ENCODE peak calls at places on chromosomes 3 and 15, in four cellular contexts. One of them, this sample, is unnamed.

GRCh38 chr3:189260556-189261493 is 89.1 kb downstream of the TPRG1 start:
- DNase-seq in HCT116: no peak
- DNase-seq in gastrocnemius medialis: peak
- DNase-seq in adrenal gland: peak
- DNase-seq in this sample: no peak

GRCh38 chr3:18556503-18556902 is 131.4 kb upstream of the SATB1 start:
- DNase-seq in HCT116: no peak
- DNase-seq in gastrocnemius medialis: no peak
- DNase-seq in adrenal gland: no peak
- DNase-seq in this sample: no peak

GRCh38 chr3:36557021-36557707 is 176.9 kb downstream of the STAC start:
- DNase-seq in HCT116: no peak
- DNase-seq in gastrocnemius medialis: no peak
- DNase-seq in adrenal gland: no peak
- DNase-seq in this sample: no peak

GRCh38 chr3:141643816-141644215 is 94.3 kb upstream of the RNF7 start:
- DNase-seq in HCT116: no peak
- DNase-seq in gastrocnemius medialis: no peak
- DNase-seq in adrenal gland: no peak
- DNase-seq in this sample: no peak

GRCh38 chr3:13235897-13236296 is 162.7 kb upstream of the IQSEC1 start:
- DNase-seq in HCT116: no peak
- DNase-seq in gastrocnemius medialis: no peak
- DNase-seq in adrenal gland: peak
- DNase-seq in this sample: no peak

GRCh38 chr3:29067014-29067413 is 213.9 kb upstream of the RBMS3 start:
- DNase-seq in HCT116: no peak
- DNase-seq in gastrocnemius medialis: no peak
- DNase-seq in adrenal gland: no peak
- DNase-seq in this sample: no peak

GRCh38 chr3:141412936-141413354 is 44.6 kb downstream of the ZBTB38 start:
- DNase-seq in HCT116: no peak
- DNase-seq in gastrocnemius medialis: peak
- DNase-seq in adrenal gland: peak
- DNase-seq in this sample: no peak

GRCh38 chr3:48566401-48566760 is 2.8 kb upstream of the UCN2 start:
- DNase-seq in HCT116: no peak
- DNase-seq in gastrocnemius medialis: no peak
- DNase-seq in adrenal gland: no peak
- DNase-seq in this sample: no peak

GRCh38 chr3:131007782-131008181 is 18.8 kb downstream of the ASTE1 start:
- DNase-seq in HCT116: no peak
- DNase-seq in gastrocnemius medialis: no peak
- DNase-seq in adrenal gland: no peak
- DNase-seq in this sample: no peak

GRCh38 chr3:69791111-69791510 is 51.8 kb downstream of the MITF start:
- DNase-seq in HCT116: no peak
- DNase-seq in gastrocnemius medialis: peak
- DNase-seq in adrenal gland: peak
- DNase-seq in this sample: no peak

GRCh38 chr15:77034620-77035467 is 36.1 kb downstream of the TSPAN3 start:
- DNase-seq in HCT116: no peak
- DNase-seq in gastrocnemius medialis: peak
- DNase-seq in adrenal gland: no peak
- DNase-seq in this sample: no peak

GRCh38 chr3:195160257-195160898 is 110.6 kb downstream of the XXYLT1 start:
- DNase-seq in HCT116: no peak
- DNase-seq in gastrocnemius medialis: no peak
- DNase-seq in adrenal gland: no peak
- DNase-seq in this sample: peak

GRCh38 chr3:12935023-12935860 is 93.9 kb upstream of the RPL32 start:
- DNase-seq in HCT116: no peak
- DNase-seq in gastrocnemius medialis: no peak
- DNase-seq in adrenal gland: no peak
- DNase-seq in this sample: no peak

GRCh38 chr3:65811917-65812316 is 226.8 kb downstream of the MAGI1 start:
- DNase-seq in HCT116: no peak
- DNase-seq in gastrocnemius medialis: no peak
- DNase-seq in adrenal gland: no peak
- DNase-seq in this sample: no peak

GRCh38 chr3:53224026-53224425 is 31.8 kb downstream of the TKT start:
- DNase-seq in HCT116: no peak
- DNase-seq in gastrocnemius medialis: no peak
- DNase-seq in adrenal gland: no peak
- DNase-seq in this sample: no peak

GRCh38 chr3:46987485-46988401 is 8.3 kb downstream of the NBEAL2 start:
- DNase-seq in HCT116: no peak
- DNase-seq in gastrocnemius medialis: no peak
- DNase-seq in adrenal gland: no peak
- DNase-seq in this sample: no peak

GRCh38 chr15:96247631-96248305 is 82.7 kb upstream of the NR2F2 start:
- DNase-seq in HCT116: no peak
- DNase-seq in gastrocnemius medialis: no peak
- DNase-seq in adrenal gland: no peak
- DNase-seq in this sample: no peak

GRCh38 chr3:117278424-117279190 is 569.0 kb downstream of the TUSC7 start:
- DNase-seq in HCT116: peak
- DNase-seq in gastrocnemius medialis: no peak
- DNase-seq in adrenal gland: peak
- DNase-seq in this sample: no peak

GRCh38 chr3:124213641-124214040 is 221.7 kb upstream of the ROPN1 start:
- DNase-seq in HCT116: no peak
- DNase-seq in gastrocnemius medialis: no peak
- DNase-seq in adrenal gland: no peak
- DNase-seq in this sample: no peak

GRCh38 chr3:73729969-73730440 is 105.3 kb upstream of the PDZRN3 start:
- DNase-seq in HCT116: no peak
- DNase-seq in gastrocnemius medialis: peak
- DNase-seq in adrenal gland: peak
- DNase-seq in this sample: no peak

GRCh38 chr3:195227871-195228270 is 43.1 kb downstream of the XXYLT1 start:
- DNase-seq in HCT116: no peak
- DNase-seq in gastrocnemius medialis: no peak
- DNase-seq in adrenal gland: no peak
- DNase-seq in this sample: no peak

GRCh38 chr3:161215186-161215585 is 5.9 kb upstream of the NMD3 start:
- DNase-seq in HCT116: no peak
- DNase-seq in gastrocnemius medialis: no peak
- DNase-seq in adrenal gland: no peak
- DNase-seq in this sample: no peak

GRCh38 chr3:182490601-182491485 is 302.5 kb upstream of the ATP11B start:
- DNase-seq in HCT116: peak
- DNase-seq in gastrocnemius medialis: no peak
- DNase-seq in adrenal gland: no peak
- DNase-seq in this sample: peak

GRCh38 chr15:51244366-51244977 is 93.9 kb downstream of the CYP19A1 start:
- DNase-seq in HCT116: no peak
- DNase-seq in gastrocnemius medialis: no peak
- DNase-seq in adrenal gland: no peak
- DNase-seq in this sample: no peak

GRCh38 chr3:160090653-160091052 is 102.0 kb downstream of the IL12A start:
- DNase-seq in HCT116: no peak
- DNase-seq in gastrocnemius medialis: no peak
- DNase-seq in adrenal gland: no peak
- DNase-seq in this sample: no peak

DNA sequence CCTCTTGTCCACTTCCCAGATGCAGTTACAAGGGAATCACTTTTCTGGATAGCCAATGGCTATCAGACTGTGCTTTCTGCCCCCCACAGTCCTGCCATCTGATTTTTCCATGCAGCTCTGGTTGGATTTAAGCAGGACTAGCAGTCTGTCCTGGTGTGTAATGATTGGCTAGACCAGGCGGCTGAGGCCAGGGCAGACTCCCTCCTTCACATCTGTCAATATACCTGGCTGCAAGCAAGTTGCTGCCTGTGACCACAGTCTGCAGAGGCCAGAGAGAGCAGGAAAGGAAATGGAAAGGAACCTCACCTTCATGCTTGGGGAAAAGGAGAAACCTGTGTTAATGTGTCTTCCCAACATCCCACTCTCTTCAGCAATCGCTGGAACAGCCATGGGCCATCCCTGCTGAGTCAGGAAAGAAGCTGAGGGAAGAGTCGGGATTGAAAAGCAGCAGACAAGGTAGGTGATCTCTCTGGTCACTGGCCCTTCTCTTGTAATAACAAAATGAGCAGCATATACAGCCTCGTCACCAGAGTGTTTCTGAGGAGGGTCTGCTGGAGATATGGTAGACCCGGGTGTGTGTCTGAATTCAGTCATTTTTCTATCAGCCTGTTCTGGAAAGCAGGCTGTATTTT is 126.7 kb upstream of the PHLDB2 start:
- DNase-seq in HCT116: no peak
- DNase-seq in gastrocnemius medialis: no peak
- DNase-seq in adrenal gland: no peak
- DNase-seq in this sample: no peak
- TF ChIP-seq POLR2A in HCT116: no peak
- TF ChIP-seq POLR2A in gastrocnemius medialis: no peak
- TF ChIP-seq POLR2A in adrenal gland: no peak
- TF ChIP-seq POLR2A in this sample: no peak

GRCh38 chr3:128498901-128499530 is 6.0 kb upstream of the GATA2 start:
- DNase-seq in HCT116: no peak
- DNase-seq in gastrocnemius medialis: no peak
- DNase-seq in adrenal gland: no peak
- DNase-seq in this sample: no peak

GRCh38 chr3:128497305-128498126 is 4.5 kb upstream of the GATA2 start:
- DNase-seq in HCT116: no peak
- DNase-seq in gastrocnemius medialis: no peak
- DNase-seq in adrenal gland: peak
- DNase-seq in this sample: peak

GRCh38 chr3:128499724-128500275 is 6.8 kb upstream of the GATA2 start:
- DNase-seq in HCT116: no peak
- DNase-seq in gastrocnemius medialis: no peak
- DNase-seq in adrenal gland: no peak
- DNase-seq in this sample: no peak

GRCh38 chr3:128496602-128497304 is 3.8 kb upstream of the GATA2 start:
- DNase-seq in HCT116: no peak
- DNase-seq in gastrocnemius medialis: no peak
- DNase-seq in adrenal gland: peak
- DNase-seq in this sample: no peak

DNA sequence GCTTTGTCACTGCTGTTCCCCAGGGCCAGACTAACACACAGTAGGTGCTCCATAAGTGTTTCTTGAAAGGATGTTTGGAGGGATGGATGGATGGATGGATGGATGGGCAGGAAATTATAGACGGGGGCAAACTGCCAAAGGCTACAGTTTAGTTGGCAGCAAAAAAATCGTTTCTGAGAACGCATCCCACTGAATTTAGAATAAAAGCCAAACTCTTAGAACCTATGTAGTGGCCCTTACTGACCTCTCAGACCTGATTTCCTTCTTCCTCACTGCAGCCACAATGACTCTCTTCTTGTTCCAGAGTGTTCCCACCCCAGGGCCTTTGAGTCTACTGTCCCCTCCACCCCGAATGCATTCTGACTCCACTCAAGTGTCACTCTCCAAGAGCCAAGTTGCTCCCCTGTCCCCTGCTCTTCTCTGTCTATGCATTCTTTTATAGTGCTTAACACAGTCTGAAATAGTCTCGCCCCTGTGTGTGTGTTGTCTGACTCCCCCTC is 5.2 kb upstream of the GATA2 start:
- DNase-seq in HCT116: no peak
- DNase-seq in gastrocnemius medialis: no peak
- DNase-seq in adrenal gland: no peak
- DNase-seq in this sample: no peak
- TF ChIP-seq POLR2A in HCT116: no peak
- TF ChIP-seq POLR2A in gastrocnemius medialis: no peak
- TF ChIP-seq POLR2A in adrenal gland: no peak
- TF ChIP-seq POLR2A in this sample: no peak

GRCh38 chr15:74889882-74890768 is at the start of gene MPI:
- DNase-seq in HCT116: peak
- DNase-seq in gastrocnemius medialis: peak
- DNase-seq in adrenal gland: peak
- DNase-seq in this sample: peak
- TF ChIP-seq POLR2A in HCT116: peak
- TF ChIP-seq POLR2A in gastrocnemius medialis: peak
- TF ChIP-seq POLR2A in adrenal gland: peak
- TF ChIP-seq POLR2A in this sample: peak

DNA sequence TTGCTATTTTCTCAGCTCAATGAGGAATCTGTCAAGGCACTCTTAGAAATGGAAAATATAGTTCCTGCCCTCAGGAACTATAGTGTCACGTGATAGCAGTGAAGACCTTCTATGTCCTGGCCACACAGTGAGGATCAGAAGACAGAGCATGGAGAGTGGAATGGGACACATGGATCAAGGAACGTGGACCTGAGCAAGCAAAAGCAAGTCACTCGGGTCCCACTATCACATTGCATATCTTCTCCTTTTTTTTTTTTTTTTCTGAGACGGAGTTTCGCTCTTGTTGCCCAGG is 21.2 kb downstream of the SMAD3 start:
- DNase-seq in HCT116: no peak
- DNase-seq in gastrocnemius medialis: no peak
- DNase-seq in adrenal gland: no peak
- DNase-seq in this sample: no peak
- TF ChIP-seq POLR2A in HCT116: no peak
- TF ChIP-seq POLR2A in gastrocnemius medialis: no peak
- TF ChIP-seq POLR2A in adrenal gland: no peak
- TF ChIP-seq POLR2A in this sample: no peak

GRCh38 chr3:186090884-186091283 is 18.0 kb downstream of the ETV5 start:
- DNase-seq in HCT116: no peak
- DNase-seq in gastrocnemius medialis: no peak
- DNase-seq in adrenal gland: no peak
- DNase-seq in this sample: no peak

GRCh38 chr3:186092360-186093070 is 16.4 kb downstream of the ETV5 start:
- DNase-seq in HCT116: no peak
- DNase-seq in gastrocnemius medialis: no peak
- DNase-seq in adrenal gland: no peak
- DNase-seq in this sample: no peak

GRCh38 chr3:186094696-186095095 is 14.2 kb downstream of the ETV5 start:
- DNase-seq in HCT116: no peak
- DNase-seq in gastrocnemius medialis: no peak
- DNase-seq in adrenal gland: no peak
- DNase-seq in this sample: no peak

GRCh38 chr3:186095584-186096061 is 13.3 kb downstream of the ETV5 start:
- DNase-seq in HCT116: no peak
- DNase-seq in gastrocnemius medialis: no peak
- DNase-seq in adrenal gland: peak
- DNase-seq in this sample: no peak

DNA sequence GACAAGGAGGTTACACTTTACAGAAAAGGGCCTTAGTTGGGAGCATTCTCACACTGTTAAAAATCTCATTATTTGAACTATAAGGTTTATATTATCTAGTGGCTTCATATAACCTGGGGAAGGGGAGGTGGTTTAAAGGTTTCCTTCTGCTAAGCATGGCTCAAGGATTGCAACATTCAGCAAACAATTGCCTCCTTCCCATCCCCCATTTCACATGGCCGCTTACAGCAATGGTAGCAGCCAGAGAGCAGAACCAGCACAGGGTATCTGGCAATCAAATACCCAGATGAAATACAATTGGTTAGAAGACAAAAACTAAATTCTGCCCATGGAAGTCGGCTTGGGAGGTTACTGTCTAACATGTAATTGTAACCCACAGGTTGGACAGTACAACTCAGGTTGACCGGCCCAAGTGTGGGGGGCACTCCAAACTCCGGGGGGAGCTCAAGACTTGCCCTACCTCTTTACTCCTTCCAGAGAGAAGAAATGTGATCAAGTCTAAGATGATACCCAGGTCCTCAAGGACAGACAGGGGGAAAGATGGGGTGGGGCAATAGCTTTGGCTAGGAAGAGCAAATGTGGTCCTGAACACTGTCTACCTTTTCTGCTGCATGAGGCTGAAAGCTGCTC is 15.5 kb downstream of the ETV5 start:
- DNase-seq in HCT116: no peak
- DNase-seq in gastrocnemius medialis: no peak
- DNase-seq in adrenal gland: no peak
- DNase-seq in this sample: no peak
- TF ChIP-seq POLR2A in HCT116: no peak
- TF ChIP-seq POLR2A in gastrocnemius medialis: no peak
- TF ChIP-seq POLR2A in adrenal gland: no peak
- TF ChIP-seq POLR2A in this sample: no peak

This sample was measured in H54.